ENCODE peak calls at places on chromosomes 7 and 10, in five cellular contexts. One of them, this sample, is unnamed.

GRCh38 chr10:53534428-53534827 is 761.8 kb upstream of the MBL2 start:
- DNase-seq in IMR-90: no peak
- DNase-seq in mesendoderm: no peak
- DNase-seq in H1: no peak
- DNase-seq in neuronal stem cell: no peak
- DNase-seq in this sample: no peak

GRCh38 chr10:3478153-3478552 is 305.6 kb upstream of the PITRM1 start:
- DNase-seq in IMR-90: no peak
- DNase-seq in mesendoderm: no peak
- DNase-seq in H1: no peak
- DNase-seq in neuronal stem cell: no peak
- DNase-seq in this sample: no peak

GRCh38 chr7:55555160-55555559 is 17.1 kb downstream of the VOPP1 start:
- DNase-seq in IMR-90: no peak
- DNase-seq in mesendoderm: no peak
- DNase-seq in H1: no peak
- DNase-seq in neuronal stem cell: no peak
- DNase-seq in this sample: peak; percentile 59

GRCh38 chr10:96889415-96890171 is 57.5 kb downstream of the LCOR start:
- DNase-seq in IMR-90: no peak
- DNase-seq in mesendoderm: no peak
- DNase-seq in H1: no peak
- DNase-seq in neuronal stem cell: no peak
- DNase-seq in this sample: no peak

GRCh38 chr10:113139695-113140094 is 189.6 kb downstream of the TCF7L2 start:
- DNase-seq in IMR-90: peak; percentile 32
- DNase-seq in mesendoderm: peak; percentile 44
- DNase-seq in H1: no peak
- DNase-seq in neuronal stem cell: no peak
- DNase-seq in this sample: no peak

GRCh38 chr7:121410829-121411596 is 14.9 kb upstream of the FAM3C start:
- DNase-seq in IMR-90: no peak
- DNase-seq in mesendoderm: peak; percentile 47
- DNase-seq in H1: no peak
- DNase-seq in neuronal stem cell: no peak
- DNase-seq in this sample: no peak

GRCh38 chr7:159119851-159120539 is 24.7 kb downstream of the VIPR2 start:
- DNase-seq in IMR-90: no peak
- DNase-seq in mesendoderm: no peak
- DNase-seq in H1: no peak
- DNase-seq in neuronal stem cell: no peak
- DNase-seq in this sample: no peak

GRCh38 chr7:33062782-33063443 is 337 bp upstream of the NT5C3A start:
- DNase-seq in IMR-90: peak; percentile 93
- DNase-seq in mesendoderm: peak; percentile 98
- DNase-seq in H1: peak; percentile 95
- DNase-seq in neuronal stem cell: peak; percentile 93
- DNase-seq in this sample: peak; percentile 96

GRCh38 chr7:67470256-67470751 is 473.7 kb downstream of the TYW1 start:
- DNase-seq in IMR-90: no peak
- DNase-seq in mesendoderm: no peak
- DNase-seq in H1: no peak
- DNase-seq in neuronal stem cell: peak; percentile 29
- DNase-seq in this sample: no peak

GRCh38 chr7:37385787-37386186 is 62.9 kb downstream of the ELMO1 start:
- DNase-seq in IMR-90: no peak
- DNase-seq in mesendoderm: no peak
- DNase-seq in H1: no peak
- DNase-seq in neuronal stem cell: no peak
- DNase-seq in this sample: no peak

GRCh38 chr7:134533288-134533771 is 6.0 kb downstream of the AKR1B10 start:
- DNase-seq in IMR-90: peak; percentile 21
- DNase-seq in mesendoderm: no peak
- DNase-seq in H1: no peak
- DNase-seq in neuronal stem cell: no peak
- DNase-seq in this sample: no peak

GRCh38 chr10:44752451-44753441 is 158.4 kb upstream of the TMEM72 start:
- DNase-seq in IMR-90: peak; percentile 95
- DNase-seq in mesendoderm: no peak
- DNase-seq in H1: no peak
- DNase-seq in neuronal stem cell: no peak
- DNase-seq in this sample: no peak

GRCh38 chr10:11086177-11086576 is 68.5 kb downstream of the CELF2 start:
- DNase-seq in IMR-90: no peak
- DNase-seq in mesendoderm: no peak
- DNase-seq in H1: no peak
- DNase-seq in neuronal stem cell: no peak
- DNase-seq in this sample: no peak

GRCh38 chr7:8210845-8211724 is 50.9 kb downstream of the ICA1 start:
- DNase-seq in IMR-90: no peak
- DNase-seq in mesendoderm: no peak
- DNase-seq in H1: no peak
- DNase-seq in neuronal stem cell: no peak
- DNase-seq in this sample: no peak

GRCh38 chr7:158000160-158000559 is 587.5 kb downstream of the PTPRN2 start:
- DNase-seq in IMR-90: no peak
- DNase-seq in mesendoderm: peak; percentile 23
- DNase-seq in H1: no peak
- DNase-seq in neuronal stem cell: no peak
- DNase-seq in this sample: peak; percentile 64

GRCh38 chr10:71433983-71434744 is 37.4 kb downstream of the CDH23 start:
- DNase-seq in IMR-90: no peak
- DNase-seq in mesendoderm: no peak
- DNase-seq in H1: peak; percentile 40
- DNase-seq in neuronal stem cell: no peak
- DNase-seq in this sample: peak; percentile 22

GRCh38 chr7:13641699-13642098 is 347.8 kb downstream of the ETV1 start:
- DNase-seq in IMR-90: peak; percentile 33
- DNase-seq in mesendoderm: peak; percentile 31
- DNase-seq in H1: no peak
- DNase-seq in neuronal stem cell: no peak
- DNase-seq in this sample: no peak

GRCh38 chr10:85379338-85379737 is 987.3 kb downstream of the GRID1 start:
- DNase-seq in IMR-90: no peak
- DNase-seq in mesendoderm: no peak
- DNase-seq in H1: no peak
- DNase-seq in neuronal stem cell: no peak
- DNase-seq in this sample: no peak

GRCh38 chr10:55820071-55820470 is 541.0 kb downstream of the ZWINT start:
- DNase-seq in IMR-90: no peak
- DNase-seq in mesendoderm: peak; percentile 3
- DNase-seq in H1: no peak
- DNase-seq in neuronal stem cell: no peak
- DNase-seq in this sample: peak; percentile 81

GRCh38 chr10:48739141-48739540 is 54.5 kb downstream of the WDFY4 start:
- DNase-seq in IMR-90: no peak
- DNase-seq in mesendoderm: no peak
- DNase-seq in H1: no peak
- DNase-seq in neuronal stem cell: no peak
- DNase-seq in this sample: no peak

GRCh38 chr10:98486421-98486820 is 39.7 kb upstream of the HPS1 start:
- DNase-seq in IMR-90: peak; percentile 66
- DNase-seq in mesendoderm: peak; percentile 13
- DNase-seq in H1: no peak
- DNase-seq in neuronal stem cell: no peak
- DNase-seq in this sample: no peak

GRCh38 chr7:78777844-78778243 is 675.6 kb downstream of the MAGI2 start:
- DNase-seq in IMR-90: peak; percentile 47
- DNase-seq in mesendoderm: no peak
- DNase-seq in H1: no peak
- DNase-seq in neuronal stem cell: no peak
- DNase-seq in this sample: no peak

GRCh38 chr10:117370205-117370604 is 5.0 kb downstream of the PDZD8 start:
- DNase-seq in IMR-90: peak; percentile 66
- DNase-seq in mesendoderm: no peak
- DNase-seq in H1: no peak
- DNase-seq in neuronal stem cell: no peak
- DNase-seq in this sample: no peak

GRCh38 chr7:130994378-130995115 is 260.5 kb upstream of the KLF14 start:
- DNase-seq in IMR-90: no peak
- DNase-seq in mesendoderm: no peak
- DNase-seq in H1: no peak
- DNase-seq in neuronal stem cell: no peak
- DNase-seq in this sample: no peak

GRCh38 chr10:67127441-67127840 is 201.6 kb downstream of the LRRTM3 start:
- DNase-seq in IMR-90: no peak
- DNase-seq in mesendoderm: no peak
- DNase-seq in H1: no peak
- DNase-seq in neuronal stem cell: no peak
- DNase-seq in this sample: no peak

GRCh38 chr7:97006146-97006950 is 995 bp downstream of the DLX6 start:
- DNase-seq in IMR-90: peak; percentile 1
- DNase-seq in mesendoderm: peak; percentile 90
- DNase-seq in H1: peak; percentile 85
- DNase-seq in neuronal stem cell: peak; percentile 65
- DNase-seq in this sample: peak; percentile 80

GRCh38 chr10:36725581-36726520 is 399.5 kb upstream of the ANKRD30A start:
- DNase-seq in IMR-90: peak; percentile 88
- DNase-seq in mesendoderm: peak; percentile 96
- DNase-seq in H1: peak; percentile 55
- DNase-seq in neuronal stem cell: peak; percentile 69
- DNase-seq in this sample: peak; percentile 86

GRCh38 chr10:12985347-12985746 is 16.2 kb downstream of the CCDC3 start:
- DNase-seq in IMR-90: no peak
- DNase-seq in mesendoderm: no peak
- DNase-seq in H1: no peak
- DNase-seq in neuronal stem cell: no peak
- DNase-seq in this sample: no peak

GRCh38 chr10:15571570-15571969 is 148.2 kb downstream of the ITGA8 start:
- DNase-seq in IMR-90: peak; percentile 55
- DNase-seq in mesendoderm: no peak
- DNase-seq in H1: no peak
- DNase-seq in neuronal stem cell: no peak
- DNase-seq in this sample: no peak

GRCh38 chr7:2943851-2944601 is 99.6 kb downstream of the CARD11 start:
- DNase-seq in IMR-90: no peak
- DNase-seq in mesendoderm: no peak
- DNase-seq in H1: no peak
- DNase-seq in neuronal stem cell: no peak
- DNase-seq in this sample: peak; percentile 16

DNA sequence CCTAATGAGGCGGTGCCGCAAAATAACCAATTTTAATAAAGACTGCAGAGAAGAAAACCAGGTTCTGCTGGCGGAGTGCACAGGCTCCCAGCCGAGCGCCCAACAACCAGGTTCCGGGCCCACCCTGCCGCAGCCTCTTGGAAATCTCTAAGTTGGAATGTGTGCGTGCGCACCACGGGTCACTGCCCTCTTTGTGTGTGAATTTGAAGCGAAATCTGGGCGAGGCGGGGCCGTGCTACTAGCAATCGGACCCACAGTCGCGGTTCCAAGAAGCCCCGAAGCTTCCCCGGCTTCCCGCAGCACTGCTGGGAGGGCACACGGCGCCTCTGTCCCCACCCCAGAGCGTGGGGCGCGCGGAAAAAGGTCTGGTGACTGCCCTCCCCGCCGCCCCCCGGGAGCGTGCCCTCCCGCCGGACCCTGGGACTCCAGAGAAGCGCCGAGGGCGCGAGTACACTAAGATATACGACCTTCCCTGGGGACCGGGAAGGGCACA is 652 bp upstream of the MAP3K8 start:
- DNase-seq in IMR-90: peak; percentile 67
- DNase-seq in mesendoderm: peak; percentile 91
- DNase-seq in H1: peak; percentile 80
- DNase-seq in neuronal stem cell: peak; percentile 84
- DNase-seq in this sample: peak; percentile 74
- H3K4ac ChIP-seq in IMR-90: peak overlapping the region; percentile 72
- H3K4ac ChIP-seq in mesendoderm: peak overlapping the region; percentile 92
- H3K4ac ChIP-seq in H1: no peak overlapping the region
- H3K4ac ChIP-seq in neuronal stem cell: no peak overlapping the region
- H3K4ac ChIP-seq in this sample: no peak overlapping the region

GRCh38 chr10:110008518-110009339 is 945 bp downstream of the ADD3 start:
- DNase-seq in IMR-90: no peak
- DNase-seq in mesendoderm: peak; percentile 64
- DNase-seq in H1: no peak
- DNase-seq in neuronal stem cell: peak; percentile 15
- DNase-seq in this sample: peak; percentile 42
- H3K4ac ChIP-seq in IMR-90: peak overlapping the region; percentile 5
- H3K4ac ChIP-seq in mesendoderm: no peak overlapping the region
- H3K4ac ChIP-seq in H1: no peak overlapping the region
- H3K4ac ChIP-seq in neuronal stem cell: no peak overlapping the region
- H3K4ac ChIP-seq in this sample: no peak overlapping the region

DNA sequence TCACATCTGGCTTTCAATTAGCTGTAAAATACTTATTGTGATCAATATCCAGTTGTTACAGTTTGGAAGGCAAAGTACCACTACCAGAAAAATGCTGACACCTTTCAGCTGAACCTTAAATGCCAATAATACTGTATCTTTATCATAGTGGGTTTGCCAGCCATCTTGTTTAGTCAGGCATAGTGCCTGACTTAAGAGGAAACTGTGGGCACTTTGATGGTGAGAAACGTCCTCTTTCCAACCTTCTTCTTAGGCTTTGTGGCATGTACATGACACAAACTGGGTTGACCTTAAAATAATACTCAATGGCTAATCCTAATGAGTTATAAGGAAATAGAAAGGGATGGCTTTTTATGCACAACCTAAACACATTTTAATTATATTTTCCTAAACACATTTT is 52.3 kb upstream of the PRR15 start:
- DNase-seq in IMR-90: no peak
- DNase-seq in mesendoderm: no peak
- DNase-seq in H1: no peak
- DNase-seq in neuronal stem cell: no peak
- DNase-seq in this sample: no peak
- H3K4ac ChIP-seq in IMR-90: no peak overlapping the region
- H3K4ac ChIP-seq in mesendoderm: no peak overlapping the region
- H3K4ac ChIP-seq in H1: no peak overlapping the region
- H3K4ac ChIP-seq in neuronal stem cell: no peak overlapping the region
- H3K4ac ChIP-seq in this sample: no peak overlapping the region

GRCh38 chr10:31031205-31031665 is 430 bp downstream of the ZNF438 start:
- DNase-seq in IMR-90: no peak
- DNase-seq in mesendoderm: no peak
- DNase-seq in H1: no peak
- DNase-seq in neuronal stem cell: no peak
- DNase-seq in this sample: no peak

GRCh38 chr10:31030216-31030615 is 1.4 kb downstream of the ZNF438 start:
- DNase-seq in IMR-90: peak; percentile 16
- DNase-seq in mesendoderm: no peak
- DNase-seq in H1: no peak
- DNase-seq in neuronal stem cell: no peak
- DNase-seq in this sample: no peak

GRCh38 chr10:31032515-31033132 is 959 bp upstream of the ZNF438 start:
- DNase-seq in IMR-90: no peak
- DNase-seq in mesendoderm: no peak
- DNase-seq in H1: no peak
- DNase-seq in neuronal stem cell: no peak
- DNase-seq in this sample: no peak

GRCh38 chr10:31031666-31032514 is at the start of gene ZNF438:
- DNase-seq in IMR-90: peak; percentile 95
- DNase-seq in mesendoderm: peak; percentile 96
- DNase-seq in H1: peak; percentile 98
- DNase-seq in neuronal stem cell: peak; percentile 93
- DNase-seq in this sample: peak; percentile 95

DNA sequence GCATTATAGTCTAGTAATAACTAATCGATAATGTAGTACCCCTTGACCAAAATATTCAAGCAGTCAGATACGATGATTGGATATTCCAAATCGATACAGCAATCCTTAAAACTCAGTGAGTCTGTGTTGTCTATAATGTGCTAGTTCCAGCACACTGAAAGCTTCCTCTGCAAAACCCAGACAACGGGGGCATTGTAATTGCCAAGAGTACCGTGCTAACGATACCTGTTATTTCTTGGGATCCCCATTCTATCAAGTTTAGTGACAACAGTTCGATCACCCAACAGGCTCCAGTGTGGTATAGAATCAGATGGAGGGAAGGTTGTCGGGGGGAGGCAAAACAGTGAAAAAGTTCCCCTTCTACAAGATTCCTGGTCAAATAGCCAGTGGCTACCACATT is 865 bp downstream of the ZNF438 start:
- DNase-seq in IMR-90: no peak
- DNase-seq in mesendoderm: no peak
- DNase-seq in H1: no peak
- DNase-seq in neuronal stem cell: no peak
- DNase-seq in this sample: no peak
- H3K4ac ChIP-seq in IMR-90: peak overlapping the region; percentile 98
- H3K4ac ChIP-seq in mesendoderm: no peak overlapping the region
- H3K4ac ChIP-seq in H1: no peak overlapping the region
- H3K4ac ChIP-seq in neuronal stem cell: no peak overlapping the region
- H3K4ac ChIP-seq in this sample: no peak overlapping the region